ENCODE peak calls at places on chromosomes 7 and 10, in six cellular contexts. A is fibroblast of lung; D is effector memory CD8-positive, alpha-beta T cell; K is PC-3; Z is stimulated activated CD4-positive, alpha-beta T cell treated with anti-CD3 and anti-CD28 coated beads, Interleukin-4, amount 100 ng/mL, for 24 hours; M is frontal cortex. S is an unnamed sample.

GRCh38 chr7:152590481-152590880 is 85.5 kb downstream of the XRCC2 start:
- DNase-seq in A (no peak), D (no peak), K (no peak), Z (no peak), M (no peak), S (no peak)

GRCh38 chr7:129970816-129971215 is 18.1 kb upstream of the UBE2H start:
- DNase-seq in A (no peak), D (no peak), K (peak), Z (no peak), M (no peak), S (no peak)

GRCh38 chr10:102480396-102480795 is 22.1 kb downstream of the ACTR1A start:
- DNase-seq in A (no peak), D (no peak), K (no peak), Z (no peak), M (no peak), S (no peak)

GRCh38 chr10:103739039-103739764 is 116.2 kb downstream of the SH3PXD2A start:
- DNase-seq in A (peak), D (no peak), K (peak), Z (no peak), M (no peak), S (peak)

GRCh38 chr7:126818393-126819196 is 434.1 kb downstream of the GRM8 start:
- DNase-seq in A (no peak), D (no peak), K (no peak), Z (no peak), M (no peak), S (no peak)

GRCh38 chr7:112715525-112715924 is 74.7 kb downstream of the TMEM168 start:
- DNase-seq in A (no peak), D (no peak), K (no peak), Z (no peak), M (no peak), S (no peak)

GRCh38 chr10:53379951-53380350 is 607.4 kb upstream of the MBL2 start:
- DNase-seq in A (no peak), D (no peak), K (peak), Z (no peak), M (no peak), S (no peak)

GRCh38 chr10:91689731-91690168 is 56.9 kb upstream of the PPP1R3C start:
- DNase-seq in A (peak), D (no peak), K (peak), Z (no peak), M (no peak), S (no peak)

GRCh38 chr10:48526371-48526821 is 78.5 kb downstream of the ARHGAP22 start:
- DNase-seq in A (peak), D (no peak), K (no peak), Z (no peak), M (no peak), S (peak)

GRCh38 chr7:47508389-47509380 is 73.2 kb downstream of the TNS3 start:
- DNase-seq in A (peak), D (no peak), K (peak), Z (no peak), M (no peak), S (no peak)

GRCh38 chr7:16961650-16962049 is 79.9 kb upstream of the AGR3 start:
- DNase-seq in A (peak), D (no peak), K (no peak), Z (no peak), M (no peak), S (no peak)

GRCh38 chr7:150434240-150434639 is 16.2 kb upstream of the GIMAP8 start:
- DNase-seq in A (no peak), D (no peak), K (no peak), Z (no peak), M (no peak), S (no peak)

GRCh38 chr10:102777696-102778530 is 34.2 kb downstream of the WBP1L start:
- DNase-seq in A (no peak), D (no peak), K (no peak), Z (no peak), M (no peak), S (no peak)